ENCODE peak calls at places on chromosome 2, in five cellular contexts. W is ascending aorta, Y is lung, X is stomach, J is A549. C is an unnamed sample. For H3K4me1, the result is how much of the 10 kb centered on the place peaks cover.

GRCh38 chr2:222305510-222306392 is 7.0 kb upstream of the PAX3 start:
- DNase-seq in W (no peak), Y (no peak), X (no peak), J (no peak), C (no peak)

GRCh38 chr2:221124542-221125235 is 447.4 kb downstream of the EPHA4 start:
- DNase-seq in W (no peak), Y (no peak), X (no peak), J (no peak), C (no peak)

GRCh38 chr2:54473876-54474275 is 17.7 kb downstream of the SPTBN1 start:
- DNase-seq in W (no peak), Y (no peak), X (no peak), J (no peak), C (no peak)

GRCh38 chr2:232576995-232577394 is 26.5 kb downstream of the EIF4E2 start:
- DNase-seq in W (no peak), Y (no peak), X (no peak), J (no peak), C (no peak)

GRCh38 chr2:30684996-30685395 is 122.2 kb downstream of the CAPN13 start:
- DNase-seq in W (no peak), Y (peak), X (no peak), J (no peak), C (no peak)

GRCh38 chr2:202373490-202373889 is 2.6 kb upstream of the BMPR2 start:
- DNase-seq in W (no peak), Y (no peak), X (no peak), J (no peak), C (no peak)

GRCh38 chr2:74002515-74003391 is 18.0 kb downstream of the TET3 start:
- DNase-seq in W (peak), Y (peak), X (peak), J (no peak), C (peak)

GRCh38 chr2:223576873-223577272 is 25.3 kb downstream of the SCG2 start:
- DNase-seq in W (peak), Y (no peak), X (no peak), J (no peak), C (no peak)

GRCh38 chr2:197179744-197180498 is 130.7 kb downstream of the ANKRD44 start:
- DNase-seq in W (peak), Y (no peak), X (no peak), J (no peak), C (peak)

GRCh38 chr2:60602828-60603532 is 49.5 kb upstream of the BCL11A start:
- DNase-seq in W (no peak), Y (no peak), X (no peak), J (no peak), C (no peak)

GRCh38 chr2:42923632-42924425 is 131.4 kb upstream of the HAAO start:
- DNase-seq in W (no peak), Y (no peak), X (no peak), J (no peak), C (no peak)

GRCh38 chr2:224910535-224910934 is 131.7 kb downstream of the DOCK10 start:
- DNase-seq in W (no peak), Y (no peak), X (no peak), J (no peak), C (peak)

GRCh38 chr2:54015809-54016703 is 45.3 kb upstream of the PSME4 start:
- DNase-seq in W (no peak), Y (no peak), X (no peak), J (no peak), C (no peak)

GRCh38 chr2:176388886-176389285 is 119.6 kb downstream of the MTX2 start:
- DNase-seq in W (no peak), Y (no peak), X (no peak), J (no peak), C (no peak)

GRCh38 chr2:99763764-99764163 is 273.9 kb upstream of the REV1 start:
- DNase-seq in W (no peak), Y (no peak), X (no peak), J (no peak), C (no peak)

GRCh38 chr2:57759131-57759530 is 287.5 kb upstream of the VRK2 start:
- DNase-seq in W (no peak), Y (no peak), X (no peak), J (no peak), C (peak)

GRCh38 chr2:75500633-75501032 is 60.1 kb downstream of the EVA1A start:
- DNase-seq in W (no peak), Y (no peak), X (no peak), J (no peak), C (no peak)

GRCh38 chr2:130827502-130828251 is 9.0 kb upstream of the ARHGEF4 start:
- DNase-seq in W (no peak), Y (no peak), X (no peak), J (no peak), C (peak)

GRCh38 chr2:236939751-236940229 is 145.9 kb upstream of the COPS8 start:
- DNase-seq in W (no peak), Y (peak), X (no peak), J (no peak), C (no peak)

GRCh38 chr2:31334311-31335026 is 80.1 kb downstream of the XDH start:
- DNase-seq in W (no peak), Y (no peak), X (no peak), J (no peak), C (no peak)

GRCh38 chr2:218806346-218806978 is 24.5 kb downstream of the CYP27A1 start:
- DNase-seq in W (peak), Y (peak), X (peak), J (no peak), C (no peak)

GRCh38 chr2:105641389-105641811 is 103.3 kb upstream of the NCK2 start:
- DNase-seq in W (peak), Y (no peak), X (peak), J (no peak), C (peak)

GRCh38 chr2:235936493-235936892 is 231.7 kb downstream of the GBX2 start:
- DNase-seq in W (no peak), Y (no peak), X (peak), J (no peak), C (no peak)

GRCh38 chr2:127097841-127098651 is 8.9 kb downstream of the BIN1 start:
- DNase-seq in W (no peak), Y (no peak), X (no peak), J (no peak), C (no peak)

GRCh38 chr2:127064642-127065250 is 42.2 kb downstream of the BIN1 start:
- DNase-seq in W (peak), Y (peak), X (peak), J (peak), C (peak)

GRCh38 chr2:154375625-154376020 is 322.9 kb upstream of the KCNJ3 start:
- DNase-seq in W (no peak), Y (no peak), X (no peak), J (peak), C (peak)

GRCh38 chr2:170330881-170331280 is 152.9 kb downstream of the MYO3B start:
- DNase-seq in W (no peak), Y (no peak), X (no peak), J (no peak), C (no peak)

GRCh38 chr2:17610521-17610920 is 70.0 kb downstream of the VSNL1 start:
- DNase-seq in W (no peak), Y (no peak), X (no peak), J (no peak), C (peak)

GRCh38 chr2:196294510-196294909 is 123.1 kb upstream of the STK17B start:
- DNase-seq in W (no peak), Y (no peak), X (no peak), J (no peak), C (no peak)

GRCh38 chr2:120972286-120972685 is 236.6 kb downstream of the GLI2 start:
- DNase-seq in W (no peak), Y (no peak), X (no peak), J (no peak), C (no peak)

GRCh38 chr2:201148434-201148833 is 32.5 kb downstream of the CFLAR start:
- DNase-seq in W (no peak), Y (no peak), X (no peak), J (no peak), C (no peak)

GRCh38 chr2:48514591-48514990 is 15.4 kb upstream of the STON1 start:
- DNase-seq in W (no peak), Y (no peak), X (no peak), J (no peak), C (no peak)

GRCh38 chr2:168661404-168661869 is 141.0 kb upstream of the NOSTRIN start:
- DNase-seq in W (no peak), Y (no peak), X (no peak), J (no peak), C (peak)

GRCh38 chr2:100588071-100588786 is 25.4 kb downstream of the PDCL3 start:
- DNase-seq in W (peak), Y (no peak), X (no peak), J (no peak), C (no peak)

DNA sequence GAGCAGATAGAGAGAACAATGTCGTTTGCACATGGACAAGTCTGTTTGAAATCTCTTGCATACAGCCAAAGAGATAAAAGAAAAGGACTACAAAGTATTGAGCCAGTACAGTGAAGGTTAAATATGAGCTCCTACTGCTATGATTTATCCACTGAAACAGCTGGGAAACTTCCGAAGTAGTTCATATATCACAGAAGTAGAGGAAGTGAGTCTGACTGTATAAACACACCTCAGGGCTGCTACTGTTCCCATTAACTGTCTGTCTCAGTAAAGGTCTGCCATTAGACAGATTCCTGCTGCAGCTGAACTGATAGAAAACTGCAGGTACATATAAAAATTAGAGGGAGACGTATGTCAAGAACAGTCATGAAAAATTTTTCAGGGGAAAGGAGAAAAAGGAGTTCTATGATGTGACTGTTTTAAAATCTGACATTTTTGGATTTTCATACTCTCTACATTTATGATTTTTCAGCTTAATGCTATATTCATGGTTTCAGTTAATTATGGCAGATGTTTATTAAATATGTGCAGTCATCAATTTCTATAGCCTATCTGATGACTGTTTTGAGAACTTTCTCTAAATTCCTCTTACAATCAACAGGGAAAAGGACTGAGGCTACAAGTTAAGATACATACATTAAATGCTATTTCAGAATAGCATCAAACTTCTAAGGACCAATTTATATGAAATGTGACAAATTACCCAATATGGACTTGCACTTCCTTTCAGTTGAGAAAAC is 364.7 kb downstream of the ERBB4 start:
- DNase-seq in W (no peak), Y (no peak), X (no peak), J (no peak), C (no peak)
- H3K4me1 ChIP-seq in W (under half), Y (under half), X (under half), J (under half), C (under half)

GRCh38 chr2:119758881-119759450 is 756 bp upstream of the PTPN4 start:
- DNase-seq in W (no peak), Y (no peak), X (no peak), J (no peak), C (no peak)
- H3K27ac ChIP-seq in W (peak), Y (peak), X (peak), J (peak), C (peak)

GRCh38 chr2:155830817-155831579 is 501.5 kb downstream of the NR4A2 start:
- DNase-seq in W (no peak), Y (no peak), X (no peak), J (no peak), C (no peak)

DNA sequence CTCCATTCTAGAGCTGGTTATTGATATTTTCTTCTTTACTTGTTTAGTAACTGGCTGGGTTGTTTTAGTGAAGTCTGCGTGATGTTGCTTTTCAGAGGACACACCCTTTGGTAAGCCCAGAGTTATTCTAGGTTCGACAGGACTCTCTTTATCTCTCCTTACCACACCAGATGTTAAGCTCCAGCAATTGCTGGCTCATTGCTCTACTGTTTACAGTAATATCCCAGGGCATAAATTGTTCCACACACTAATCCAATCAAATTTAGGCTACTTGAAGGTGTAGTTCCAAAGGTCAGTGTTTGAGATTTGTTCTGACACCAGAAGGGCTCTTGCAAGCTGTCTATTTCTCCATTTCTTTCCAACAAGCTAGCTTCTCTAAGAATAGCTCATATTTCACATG is 506.6 kb downstream of the NR4A2 start:
- DNase-seq in W (no peak), Y (no peak), X (no peak), J (no peak), C (no peak)
- TF ChIP-seq CTCF in W (no peak), Y (no peak), X (no peak), J (no peak), C (no peak)

DNA sequence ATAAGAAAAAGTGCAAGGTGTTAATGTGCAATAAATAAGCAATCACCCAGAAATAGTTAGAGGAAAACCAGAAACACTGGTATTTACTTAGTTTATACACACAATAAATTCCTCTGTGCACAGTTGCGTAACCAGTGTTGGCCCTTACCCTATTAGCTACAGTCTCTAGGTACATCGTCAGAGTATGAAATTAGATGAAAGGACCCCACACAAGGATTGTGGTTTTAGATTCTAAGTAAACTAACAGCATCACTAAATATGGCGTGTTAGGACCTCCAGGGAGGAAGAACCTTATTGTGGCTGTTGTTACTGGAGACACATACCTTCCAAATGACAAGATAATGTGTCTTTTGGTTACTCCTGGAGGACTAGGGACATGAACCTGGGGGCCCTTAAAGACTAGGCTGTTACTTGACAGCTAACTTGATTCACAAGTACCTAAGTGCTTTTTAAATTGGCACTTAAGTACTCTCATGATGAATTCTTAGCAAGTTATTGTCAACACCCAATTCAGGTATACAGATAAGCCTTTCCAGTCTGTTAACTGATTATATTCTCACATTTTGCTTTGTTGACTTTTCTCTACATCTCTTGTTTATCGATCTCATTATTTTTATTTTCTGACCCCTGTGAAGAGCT is 115.3 kb downstream of the FEZ2 start:
- DNase-seq in W (no peak), Y (no peak), X (no peak), J (no peak), C (peak)
- H3K4me1 ChIP-seq in W (half or more), Y (under half), X (half or more), J (half or more), C (under half)

GRCh38 chr2:15561574-15562344 is 625 bp upstream of the NBAS start:
- DNase-seq in W (no peak), Y (no peak), X (no peak), J (peak), C (peak)

GRCh38 chr2:15560988-15561573 is at the start of gene NBAS:
- DNase-seq in W (peak), Y (peak), X (peak), J (peak), C (peak)

GRCh38 chr2:15560404-15560987 is 638 bp downstream of the NBAS start:
- DNase-seq in W (no peak), Y (no peak), X (no peak), J (peak), C (peak)

GRCh38 chr2:15563227-15564100 is 2.3 kb upstream of the NBAS start:
- DNase-seq in W (no peak), Y (no peak), X (no peak), J (no peak), C (no peak)

DNA sequence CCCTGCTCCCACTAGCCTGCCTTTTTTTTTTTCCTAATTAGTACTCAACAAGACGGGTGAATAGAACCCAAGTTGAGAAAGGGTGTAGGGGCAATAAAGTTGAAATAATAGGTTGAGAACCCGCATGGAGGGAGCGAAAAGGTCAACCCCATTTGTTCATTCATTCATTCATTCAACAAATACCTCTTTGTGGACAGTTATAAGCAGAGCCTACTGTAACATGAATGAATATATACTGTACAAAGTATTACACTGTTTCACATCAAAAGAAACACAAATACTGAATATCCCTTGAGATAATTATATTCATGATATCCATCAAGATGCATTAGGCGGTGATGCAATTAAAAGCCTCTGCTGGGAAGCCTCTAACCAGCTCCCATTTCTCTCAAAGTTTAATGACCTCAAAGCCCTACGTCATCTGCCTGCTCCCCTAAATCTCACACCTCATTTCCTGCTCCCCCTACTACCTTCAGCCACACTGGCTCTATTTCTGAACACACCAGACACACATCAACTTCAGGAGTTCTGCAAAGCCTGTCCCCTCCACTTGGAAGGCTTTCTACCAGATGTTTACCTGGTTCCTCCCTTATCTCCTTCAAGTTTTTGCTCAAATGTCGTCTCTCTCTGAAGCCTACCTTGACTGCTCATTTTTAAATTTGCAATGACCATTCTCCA is 1.4 kb upstream of the NBAS start:
- DNase-seq in W (no peak), Y (no peak), X (no peak), J (no peak), C (no peak)
- H3K27ac ChIP-seq in W (no peak), Y (no peak), X (no peak), J (no peak), C (peak)

GRCh38 chr2:14907014-14907612 is 274.6 kb downstream of the LRATD1 start:
- DNase-seq in W (no peak), Y (no peak), X (no peak), J (peak), C (no peak)
- TF ChIP-seq CTCF in W (no peak), Y (no peak), X (no peak), J (no peak), C (no peak)

GRCh38 chr2:69753659-69754350 is 11.9 kb downstream of the ANXA4 start:
- DNase-seq in W (no peak), Y (no peak), X (no peak), J (no peak), C (no peak)

GRCh38 chr2:69755862-69756467 is 14.0 kb downstream of the ANXA4 start:
- DNase-seq in W (no peak), Y (no peak), X (no peak), J (peak), C (no peak)

GRCh38 chr2:69750246-69750645 is 8.3 kb downstream of the ANXA4 start:
- DNase-seq in W (no peak), Y (no peak), X (no peak), J (no peak), C (no peak)

DNA sequence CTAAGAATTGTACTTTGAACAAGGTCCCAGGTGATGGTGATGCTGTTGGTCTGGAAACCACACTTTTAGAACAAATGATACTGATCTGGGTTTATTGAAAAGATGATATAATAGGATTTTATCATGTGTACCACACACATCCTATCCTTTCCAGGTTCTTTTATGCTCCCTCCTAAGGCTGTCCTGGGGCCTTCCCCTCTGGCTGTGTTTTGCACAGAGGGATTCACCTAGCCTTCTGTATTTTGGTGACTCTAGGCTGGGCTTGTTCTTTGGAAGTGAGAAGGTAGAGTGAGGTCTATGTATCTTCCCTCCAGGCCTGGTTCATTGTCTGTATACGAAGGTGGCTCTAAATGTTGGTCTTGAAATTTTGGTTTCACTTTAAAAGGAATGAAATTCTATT is 12.7 kb downstream of the ANXA4 start:
- DNase-seq in W (no peak), Y (no peak), X (no peak), J (no peak), C (no peak)
- H3K4me1 ChIP-seq in W (under half), Y (under half), X (half or more), J (half or more), C (under half)